ENCODE peak calls at places on chromosomes 13 and 19, in eight cellular contexts. M is adrenal gland, U is spleen, Y is mucosa of descending colon, S is fibroblast of lung, N is cardiac muscle cell, V is BE2C, H is lower lobe of right lung. L is an unnamed sample. For H3K4me1, the result is how much of the 10 kb centered on the place peaks cover.

GRCh38 chr13:109700176-109700575 is 86.2 kb downstream of the IRS2 start:
- DNase-seq in U (no peak), H (peak), N (peak), Y (peak), M (peak), S (peak), V (peak), L (peak)

GRCh38 chr13:24644051-24644450 is 36.2 kb upstream of the ATP12A start:
- DNase-seq in Y (no peak), M (no peak), H (no peak), S (peak), U (no peak), N (no peak), V (no peak), L (no peak)

GRCh38 chr13:110529522-110530311 is 31.8 kb downstream of the RAB20 start:
- DNase-seq in M (no peak), U (peak), N (no peak), Y (no peak), S (no peak), H (no peak), V (no peak), L (no peak)

GRCh38 chr19:18479964-18480723 is 41.7 kb downstream of the ELL start:
- DNase-seq in H (peak), M (peak), U (peak), V (no peak), N (no peak), Y (no peak), S (peak), L (peak)

GRCh38 chr19:18895828-18896341 is at the start of gene CERS1:
- DNase-seq in Y (no peak), S (peak), N (peak), U (no peak), M (no peak), V (peak), H (no peak), L (no peak)

GRCh38 chr19:40365613-40366401 is 17.3 kb downstream of the PLD3 start:
- DNase-seq in V (peak), M (peak), Y (no peak), H (peak), U (peak), N (peak), S (peak), L (peak)

GRCh38 chr13:38202730-38203129 is 146.9 kb upstream of the UFM1 start:
- DNase-seq in U (no peak), S (peak), Y (no peak), V (no peak), H (no peak), M (no peak), N (no peak), L (no peak)

GRCh38 chr19:41263042-41263849 is 926 bp upstream of the HNRNPUL1 start:
- DNase-seq in V (peak), U (peak), M (peak), Y (peak), H (peak), N (peak), S (peak), L (peak)

GRCh38 chr13:108326318-108326717 is 56.8 kb downstream of the TNFSF13B start:
- DNase-seq in H (peak), M (no peak), V (no peak), S (no peak), Y (peak), U (peak), N (no peak), L (no peak)

GRCh38 chr19:2300533-2300932 is 7.4 kb downstream of the LINGO3 start:
- DNase-seq in V (no peak), M (no peak), N (no peak), H (no peak), U (no peak), S (no peak), Y (no peak), L (no peak)

GRCh38 chr19:40217027-40217810 is 965 bp downstream of the TTC9B start:
- DNase-seq in M (no peak), S (no peak), N (peak), V (no peak), H (peak), U (no peak), Y (peak), L (no peak)

GRCh38 chr19:49884760-49885159 is 7.3 kb downstream of the TBC1D17 start:
- DNase-seq in Y (no peak), S (no peak), M (no peak), V (no peak), N (no peak), U (no peak), H (no peak), L (no peak)

GRCh38 chr13:51913421-51914136 is 51.8 kb downstream of the CCDC70 start:
- DNase-seq in M (no peak), Y (no peak), V (peak), S (no peak), N (peak), H (no peak), U (no peak), L (no peak)

GRCh38 chr19:15332311-15332996 is at the start of gene BRD4:
- DNase-seq in Y (peak), U (peak), S (peak), H (peak), V (peak), M (peak), N (peak), L (peak)

GRCh38 chr19:50858896-50859295 is 4.2 kb downstream of the KLK3 start:
- DNase-seq in Y (peak), M (no peak), V (no peak), N (no peak), H (no peak), S (no peak), U (no peak), L (no peak)

GRCh38 chr13:75871059-75871458 is 234.9 kb downstream of the LMO7 start:
- DNase-seq in H (no peak), N (no peak), V (no peak), U (no peak), Y (no peak), S (no peak), M (no peak), L (no peak)

GRCh38 chr19:9046694-9047093 is 36.5 kb upstream of the MUC16 start:
- DNase-seq in V (no peak), S (no peak), H (no peak), M (no peak), N (no peak), U (no peak), Y (no peak), L (no peak)

GRCh38 chr13:110301606-110302131 is 5.3 kb downstream of the COL4A1 start:
- DNase-seq in S (peak), M (no peak), N (no peak), H (no peak), U (no peak), V (no peak), Y (no peak), L (no peak)

DNA sequence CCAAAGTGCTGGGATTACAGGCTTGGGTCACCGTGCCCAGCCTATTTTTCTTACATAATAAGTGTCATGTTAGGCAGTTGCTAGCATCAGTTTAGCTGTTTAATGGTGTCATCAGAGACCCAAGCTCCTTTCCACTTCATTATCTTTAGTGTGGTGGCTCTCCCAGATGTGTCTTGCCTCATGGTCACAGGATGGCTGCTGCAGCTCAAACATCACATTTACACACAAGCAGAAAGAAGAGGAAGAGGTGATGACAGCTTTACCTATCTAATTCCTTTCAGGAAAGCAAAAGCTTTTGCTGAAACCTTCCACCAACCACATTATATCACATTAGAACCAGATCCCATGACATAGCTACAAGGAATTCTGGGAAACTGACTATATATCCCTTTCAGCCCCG is 617.2 kb downstream of the UQCRFS1 start:
- DNase-seq in N (no peak), S (no peak), U (no peak), M (no peak), V (no peak), Y (no peak), H (no peak), L (no peak)
- H3K4me1 ChIP-seq in N (under half), S (under half), U (under half), M (under half), V (under half), Y (under half), H (under half), L (under half)

DNA sequence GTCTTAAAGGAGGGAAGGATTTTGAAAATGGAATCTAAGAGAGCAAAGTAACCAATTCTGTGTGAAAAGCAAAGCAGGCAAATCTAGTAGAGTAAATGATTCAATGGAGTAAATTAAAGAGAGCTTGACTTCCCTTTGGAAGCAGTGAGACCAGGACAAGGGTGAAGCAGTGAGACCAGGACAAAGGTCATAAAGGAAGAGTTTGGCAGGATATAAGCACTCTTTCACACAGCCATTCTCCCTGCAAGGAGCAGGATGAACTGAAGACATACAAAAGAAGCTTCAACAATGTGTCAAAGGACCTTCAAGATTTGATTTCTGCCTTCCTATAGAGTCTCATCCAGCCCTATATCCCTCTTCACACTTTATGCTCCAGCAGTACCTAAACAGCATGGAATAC is 123.8 kb downstream of the ENOX1 start:
- DNase-seq in M (no peak), U (no peak), H (no peak), V (no peak), Y (no peak), S (no peak), N (no peak), L (no peak)
- H3K4me1 ChIP-seq in M (under half), U (under half), H (under half), V (under half), Y (under half), S (under half), N (under half), L (under half)

DNA sequence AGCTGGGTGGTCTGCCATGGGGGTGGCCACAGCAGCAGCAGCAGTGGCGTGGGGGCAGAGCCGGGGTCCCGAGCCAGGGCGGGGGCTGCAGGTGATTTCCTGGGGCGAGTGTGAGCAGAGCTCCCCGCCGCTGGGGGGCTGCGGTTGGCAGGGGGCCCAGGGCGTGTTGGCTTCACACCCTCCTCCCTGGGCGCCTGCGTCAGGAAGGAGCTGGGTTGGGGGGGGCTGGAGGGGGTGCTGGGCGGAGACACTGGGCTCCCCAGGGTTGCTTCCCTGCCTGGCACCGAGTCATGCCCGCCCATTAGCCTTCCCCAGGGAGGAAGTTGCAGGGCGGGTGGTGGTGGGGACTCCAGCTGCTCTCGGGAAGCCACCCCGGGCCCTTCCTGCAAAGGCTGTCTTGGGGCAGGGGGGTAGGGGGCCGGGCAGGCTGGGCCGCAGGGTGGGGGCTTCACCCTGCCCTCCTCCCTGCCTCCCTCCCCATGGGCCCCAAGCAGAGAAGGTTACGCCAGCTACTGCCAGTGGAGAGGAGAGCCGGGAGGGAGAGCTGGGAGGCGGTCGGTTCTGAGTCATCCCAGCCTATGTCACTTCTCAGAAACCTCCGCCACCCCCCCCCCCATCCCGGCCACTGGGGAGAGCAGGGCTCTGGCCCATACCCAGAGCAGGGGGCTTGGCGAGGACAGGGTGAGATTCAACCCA is 4.6 kb downstream of the MIDN start:
- DNase-seq in V (peak), S (peak), N (no peak), Y (peak), U (peak), M (peak), H (peak), L (peak)
- H3K4me1 ChIP-seq in V (under half), S (under half), N (under half), Y (half or more), U (under half), M (under half), H (half or more), L (half or more)

GRCh38 chr19:16447015-16447384 is 24.8 kb downstream of the EPS15L1 start:
- DNase-seq in H (peak), Y (peak), N (peak), S (peak), M (peak), U (peak), V (no peak), L (peak)
- H3K4me1 ChIP-seq in H (half or more), Y (under half), N (under half), S (under half), M (under half), U (under half), V (under half), L (half or more)

GRCh38 chr13:97124237-97124636 is 97.9 kb upstream of the MBNL2 start:
- DNase-seq in N (no peak), U (no peak), H (no peak), S (no peak), M (no peak), Y (no peak), V (no peak), L (no peak)

GRCh38 chr13:97119899-97120745 is 102.0 kb upstream of the MBNL2 start:
- DNase-seq in H (no peak), U (no peak), N (no peak), Y (no peak), M (no peak), S (peak), V (no peak), L (no peak)

GRCh38 chr13:97120976-97121375 is 101.2 kb upstream of the MBNL2 start:
- DNase-seq in S (no peak), U (no peak), M (no peak), Y (no peak), H (no peak), V (no peak), N (no peak), L (no peak)

GRCh38 chr13:97122381-97122996 is 99.6 kb upstream of the MBNL2 start:
- DNase-seq in S (peak), H (no peak), V (no peak), U (no peak), N (no peak), Y (no peak), M (no peak), L (no peak)

GRCh38 chr13:97121894-97122293 is 100.2 kb upstream of the MBNL2 start:
- DNase-seq in Y (no peak), M (no peak), S (peak), V (no peak), H (no peak), N (no peak), U (no peak), L (no peak)
- H3K4me1 ChIP-seq in Y (under half), M (under half), S (under half), V (under half), H (under half), N (under half), U (under half), L (half or more)